ENCODE peak calls at places on chromosomes 2 and 18, in seven cellular contexts. P, J, C, M, V, S and Q are unnamed samples.
A peak's percentile ranks its signal among the peaks of the same experiment; 100 is the strongest.

GRCh38 chr2:147924647-147925046 is 79.8 kb downstream of the ACVR2A start:
- DNase-seq in P (peak; percentile 25), J (no peak), C (no peak), M (no peak), V (no peak), S (no peak), Q (no peak)

GRCh38 chr2:42095923-42096408 is 48.1 kb downstream of the PKDCC start:
- DNase-seq in P (peak; percentile 83), J (peak; percentile 80), C (peak; percentile 65), M (peak; percentile 62), V (peak; percentile 90), S (peak; percentile 89), Q (peak; percentile 85)

GRCh38 chr2:173171924-173172643 is 96.4 kb downstream of the MAP3K20 start:
- DNase-seq in P (no peak), J (no peak), C (no peak), M (no peak), V (no peak), S (no peak), Q (no peak)

GRCh38 chr2:122875091-122875651 is 1119.7 kb downstream of the TSN start:
- DNase-seq in P (no peak), J (no peak), C (no peak), M (no peak), V (no peak), S (no peak), Q (no peak)

GRCh38 chr18:7870855-7871254 is 303.7 kb downstream of the PTPRM start:
- DNase-seq in P (no peak), J (no peak), C (no peak), M (no peak), V (no peak), S (no peak), Q (no peak)

GRCh38 chr18:59908790-59909189 is 9.0 kb downstream of the PMAIP1 start:
- DNase-seq in P (no peak), J (no peak), C (no peak), M (no peak), V (no peak), S (no peak), Q (no peak)

GRCh38 chr2:175707322-175707721 is 294.7 kb downstream of the LNPK start:
- DNase-seq in P (no peak), J (no peak), C (no peak), M (no peak), V (no peak), S (no peak), Q (no peak)

GRCh38 chr2:208373460-208374089 is 33.0 kb upstream of the PTH2R start:
- DNase-seq in P (peak; percentile 63), J (peak; percentile 54), C (no peak), M (no peak), V (no peak), S (peak; percentile 68), Q (peak; percentile 28)

GRCh38 chr2:170843656-170844055 is 27.0 kb downstream of the GAD1 start:
- DNase-seq in P (no peak), J (no peak), C (no peak), M (no peak), V (no peak), S (no peak), Q (no peak)

GRCh38 chr2:150141241-150142001 is 346.0 kb downstream of the RND3 start:
- DNase-seq in P (no peak), J (no peak), C (no peak), M (no peak), V (no peak), S (no peak), Q (no peak)

GRCh38 chr18:8609711-8610441 is 639 bp downstream of the RAB12 start:
- DNase-seq in P (peak; percentile 30), J (peak; percentile 40), C (peak; percentile 22), M (no peak), V (no peak), S (peak; percentile 23), Q (peak; percentile 41)

GRCh38 chr2:226063704-226064390 is 664.3 kb downstream of the NYAP2 start:
- DNase-seq in P (no peak), J (no peak), C (no peak), M (no peak), V (no peak), S (no peak), Q (no peak)

GRCh38 chr2:62410015-62410453 is 96.0 kb downstream of the TMEM17 start:
- DNase-seq in P (peak; percentile 20), J (peak; percentile 62), C (no peak), M (no peak), V (no peak), S (no peak), Q (peak; percentile 25)

GRCh38 chr18:31042068-31042390 is 513 bp downstream of the DSC3 start:
- DNase-seq in P (peak; percentile 19), J (no peak), C (no peak), M (no peak), V (no peak), S (no peak), Q (no peak)
- H3K4me3 ChIP-seq in P (peak overlapping the region; percentile 34), J (no peak overlapping the region), C (no peak overlapping the region), M (no peak overlapping the region), V (no peak overlapping the region), S (peak overlapping the region; percentile 6), Q (no peak overlapping the region)

GRCh38 chr2:201151127-201152074 is 31.5 kb upstream of the CASP10 start:
- DNase-seq in P (no peak), J (no peak), C (no peak), M (no peak), V (no peak), S (no peak), Q (peak; percentile 27)
- H3K4me1 ChIP-seq in P (peaks cover 9% of the 10 kb centered on the region), J (peaks cover 9% of the 10 kb centered on the region), C (peaks cover 2% of the 10 kb centered on the region), M (peaks cover 12% of the 10 kb centered on the region), V (peaks cover 1% of the 10 kb centered on the region), S (peaks cover 30% of the 10 kb centered on the region), Q (peaks cover 23% of the 10 kb centered on the region)

DNA sequence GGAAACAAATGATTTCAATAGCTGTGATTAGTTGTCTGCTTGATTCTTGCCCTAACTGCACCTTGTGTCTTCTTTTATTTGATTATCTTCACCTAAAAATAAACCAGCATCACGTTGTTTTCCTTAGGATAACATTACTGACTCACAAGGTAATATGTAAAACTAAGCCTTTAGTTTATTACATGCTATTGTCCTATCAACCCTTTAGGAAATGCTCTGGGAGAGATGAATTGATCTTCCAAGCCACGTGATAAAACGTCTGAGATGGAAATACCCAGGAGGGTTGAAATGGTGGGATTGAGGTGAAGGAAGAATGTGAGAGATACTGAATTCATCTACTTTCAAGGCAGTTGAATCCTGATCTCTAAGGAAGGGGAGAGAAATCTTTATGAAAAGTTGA is 34.5 kb upstream of the TMEM178A start:
- DNase-seq in P (no peak), J (no peak), C (no peak), M (no peak), V (no peak), S (no peak), Q (no peak)
- H3K4me3 ChIP-seq in P (no peak overlapping the region), J (no peak overlapping the region), C (no peak overlapping the region), M (no peak overlapping the region), V (no peak overlapping the region), S (no peak overlapping the region), Q (no peak overlapping the region)

DNA sequence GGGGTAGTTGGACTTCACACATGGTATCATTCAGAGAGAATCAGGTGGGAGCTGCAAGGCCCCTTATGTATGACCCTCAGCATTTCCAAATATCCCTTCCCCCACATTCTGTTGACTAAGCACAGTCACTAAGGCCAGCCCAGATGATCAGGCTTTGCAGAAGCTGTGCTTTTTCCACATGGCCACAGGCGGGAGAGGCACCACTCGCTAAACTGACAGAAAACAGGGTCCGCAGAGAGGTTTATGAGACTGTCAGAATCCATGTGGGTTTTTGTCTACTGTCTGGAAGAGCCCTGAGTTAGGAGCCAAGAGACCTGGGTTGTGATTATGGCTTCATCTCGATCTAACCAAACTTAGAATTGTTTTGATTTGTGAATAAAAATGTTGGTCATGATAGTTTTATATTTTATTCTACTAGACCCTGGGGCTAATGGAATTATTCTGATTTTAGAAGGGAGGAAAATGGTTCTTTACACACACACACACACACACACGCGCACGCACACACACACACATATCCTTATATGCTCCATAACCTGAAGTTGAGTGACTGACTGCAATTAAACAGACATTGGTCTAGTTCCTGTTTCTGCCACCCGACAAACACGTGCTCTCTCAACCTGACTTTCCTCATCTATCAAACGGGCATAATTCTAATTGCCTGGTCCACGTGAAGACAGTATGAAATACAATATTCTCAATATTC is 50.6 kb downstream of the SETBP1 start:
- DNase-seq in P (no peak), J (peak; percentile 49), C (no peak), M (no peak), V (no peak), S (no peak), Q (no peak)
- H3K4me1 ChIP-seq in P (peaks cover 27% of the 10 kb centered on the region), J (peaks cover 31% of the 10 kb centered on the region), C (peaks cover 6% of the 10 kb centered on the region), M (peaks cover 54% of the 10 kb centered on the region), V (no peaks in the 10 kb centered on the region), S (peaks cover 43% of the 10 kb centered on the region), Q (no peaks in the 10 kb centered on the region)

GRCh38 chr2:2523395-2524339 is 192.6 kb upstream of the MYT1L start:
- DNase-seq in P (no peak), J (no peak), C (no peak), M (no peak), V (no peak), S (no peak), Q (no peak)
- H3K4me3 ChIP-seq in P (no peak overlapping the region), J (no peak overlapping the region), C (no peak overlapping the region), M (no peak overlapping the region), V (no peak overlapping the region), S (no peak overlapping the region), Q (no peak overlapping the region)